ENCODE peak calls at places on chromosomes 16 and 17, in ten cellular contexts. O is A673, Q is endothelial cell, N is upper lobe of right lung, X is epithelial cell of esophagus, L is left lung, S is foreskin fibroblast, D is colonic mucosa, E is B cell, Y is AG09309. Z is an unnamed sample.

GRCh38 chr17:5485270-5486205 is at the start of gene DERL2:
- DNase-seq in E (no peak), N (no peak), S (no peak), L (no peak), X (peak), O (peak), Y (no peak), D (peak), Q (no peak), Z (no peak)

GRCh38 chr17:66006654-66007053 is 185.3 kb downstream of the CEP112 start:
- DNase-seq in N (no peak), D (no peak), S (no peak), Y (no peak), E (no peak), O (no peak), L (no peak), X (no peak), Q (no peak), Z (no peak)

GRCh38 chr17:78854508-78854907 is 13.9 kb upstream of the USP36 start:
- DNase-seq in L (no peak), X (no peak), D (no peak), N (no peak), Y (no peak), S (no peak), Q (no peak), E (no peak), O (no peak), Z (no peak)

GRCh38 chr17:35866356-35866950 is 2.2 kb downstream of the HEATR9 start:
- DNase-seq in Q (no peak), O (no peak), S (peak), D (no peak), N (no peak), Y (no peak), L (no peak), E (no peak), X (no peak), Z (no peak)

GRCh38 chr17:21373034-21373433 is 3.1 kb upstream of the KCNJ12 start:
- DNase-seq in E (no peak), S (no peak), N (no peak), L (no peak), Y (no peak), D (no peak), Q (no peak), X (no peak), O (no peak), Z (no peak)

GRCh38 chr16:89330177-89330856 is 112.8 kb downstream of the ZNF778 start:
- DNase-seq in S (no peak), O (no peak), N (peak), Q (peak), X (peak), L (peak), Y (no peak), E (no peak), D (no peak), Z (no peak)

GRCh38 chr17:58326609-58327341 is 1.8 kb downstream of the TSPOAP1 start:
- DNase-seq in Y (no peak), X (no peak), E (no peak), O (no peak), D (no peak), Q (no peak), N (peak), L (no peak), S (no peak), Z (no peak)

GRCh38 chr17:51052235-51052634 is 68.4 kb downstream of the SPAG9 start:
- DNase-seq in S (no peak), O (no peak), Q (no peak), L (no peak), N (no peak), E (no peak), X (no peak), Y (no peak), D (no peak), Z (no peak)

GRCh38 chr16:16884451-16884850 is 505.5 kb downstream of the NPIPA7 start:
- DNase-seq in Y (no peak), O (no peak), D (no peak), N (no peak), L (no peak), Q (no peak), S (no peak), X (no peak), E (no peak), Z (no peak)

GRCh38 chr16:69243479-69243878 is 56.5 kb downstream of the SNTB2 start:
- DNase-seq in L (no peak), O (peak), Y (no peak), N (no peak), X (no peak), E (no peak), Q (no peak), D (no peak), S (peak), Z (no peak)

GRCh38 chr16:85286970-85287814 is 174.9 kb upstream of the CIBAR2 start:
- DNase-seq in O (no peak), Q (no peak), E (no peak), D (no peak), S (peak), Y (no peak), L (no peak), N (no peak), X (no peak), Z (no peak)

GRCh38 chr17:48596000-48596734 is 2.6 kb upstream of the HOXB5 start:
- DNase-seq in N (no peak), S (no peak), Y (no peak), E (no peak), Q (no peak), X (no peak), D (no peak), O (no peak), L (no peak), Z (no peak)

GRCh38 chr17:77049440-77049839 is 91.3 kb upstream of the SEC14L1 start:
- DNase-seq in S (peak), N (no peak), E (no peak), Y (no peak), O (peak), D (no peak), X (peak), Q (no peak), L (no peak), Z (no peak)

GRCh38 chr17:62780273-62780672 is 27.8 kb downstream of the MARCHF10 start:
- DNase-seq in N (peak), S (no peak), O (no peak), Y (no peak), L (peak), X (peak), E (no peak), D (no peak), Q (no peak), Z (no peak)

GRCh38 chr17:45131616-45132301 is 556 bp downstream of the PLCD3 start:
- DNase-seq in L (no peak), N (peak), E (no peak), Y (no peak), D (peak), X (peak), Q (peak), S (peak), O (peak), Z (peak)

GRCh38 chr16:87333581-87334331 is 16.6 kb upstream of the C16orf95 start:
- DNase-seq in Y (no peak), E (no peak), D (no peak), N (no peak), Q (no peak), S (no peak), L (no peak), X (no peak), O (no peak), Z (no peak)

GRCh38 chr16:87336850-87337240 is 19.7 kb upstream of the C16orf95 start:
- DNase-seq in L (no peak), Q (no peak), E (no peak), D (no peak), Y (no peak), N (no peak), X (no peak), S (no peak), O (no peak), Z (no peak)

GRCh38 chr16:87334611-87335305 is 17.6 kb upstream of the C16orf95 start:
- DNase-seq in X (no peak), D (no peak), L (no peak), E (no peak), S (no peak), Y (no peak), Q (no peak), O (no peak), N (no peak), Z (no peak)

GRCh38 chr16:87335968-87336849 is 19.0 kb upstream of the C16orf95 start:
- DNase-seq in E (no peak), L (no peak), D (no peak), S (no peak), N (no peak), Q (no peak), O (no peak), X (no peak), Y (no peak), Z (no peak)

DNA sequence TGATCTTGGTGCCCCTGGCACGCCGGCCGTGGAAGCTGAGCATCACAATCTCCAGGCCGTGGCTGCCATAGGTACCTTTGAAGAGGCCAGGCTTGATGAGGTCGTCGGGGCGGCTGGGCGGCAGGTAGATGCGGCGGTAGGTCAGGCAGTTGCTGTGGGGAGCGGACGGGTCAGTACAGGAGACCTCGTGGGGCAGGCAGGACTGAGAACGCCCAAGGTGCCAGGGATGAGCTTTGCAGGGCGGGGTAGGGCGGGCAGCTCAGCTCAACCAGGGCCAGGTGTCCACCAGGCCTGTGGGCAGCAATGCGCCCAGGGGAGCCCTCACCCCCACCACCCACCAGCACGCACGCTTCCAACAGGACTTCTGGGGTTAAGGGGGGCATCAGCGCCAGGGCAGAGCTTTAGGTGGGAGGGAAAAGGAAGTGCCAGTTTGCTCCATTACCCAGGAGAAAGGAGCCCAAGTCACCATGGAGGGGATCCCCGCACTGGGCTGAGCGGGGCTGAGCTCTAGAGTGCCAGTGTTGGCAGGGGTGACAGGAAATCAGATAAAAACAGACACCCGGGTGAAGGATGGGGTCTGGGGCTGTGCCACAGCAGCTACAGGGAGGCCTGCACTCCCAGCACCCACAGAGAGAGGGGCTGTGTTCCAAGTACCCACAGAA is 18.2 kb upstream of the C16orf95 start:
- DNase-seq in S (no peak), E (no peak), Y (no peak), N (no peak), Q (no peak), O (no peak), X (no peak), L (no peak), D (no peak), Z (no peak)
- TF ChIP-seq CTCF in S (no peak), E (no peak), Y (no peak), N (no peak), Q (no peak), O (no peak), X (no peak), L (no peak), D (no peak), Z (no peak)

DNA sequence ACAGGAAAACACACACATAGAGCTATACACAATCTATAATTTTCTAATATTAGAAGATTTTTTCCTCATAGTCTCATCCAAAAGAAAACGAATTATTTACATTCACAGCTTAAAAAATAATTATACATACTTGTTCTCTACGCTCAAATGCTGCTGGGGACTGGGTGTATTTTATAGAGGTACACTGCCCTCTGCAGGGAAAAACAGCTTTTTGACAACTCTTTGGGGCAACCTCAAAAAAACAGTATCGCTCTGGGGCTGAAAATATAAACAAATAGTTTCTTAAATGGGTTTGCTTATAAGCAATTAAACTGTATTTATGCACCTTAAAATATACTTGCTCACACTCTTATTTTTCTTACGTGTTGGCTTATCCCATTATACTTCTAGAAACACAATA is 261.8 kb upstream of the PSMD7 start:
- DNase-seq in N (no peak), Y (no peak), S (peak), O (peak), E (no peak), Q (peak), X (peak), L (no peak), D (peak), Z (no peak)
- TF ChIP-seq CTCF in N (peak), Y (peak), S (peak), O (peak), E (no peak), Q (peak), X (peak), L (no peak), D (peak), Z (peak)

GRCh38 chr17:46773676-46774075 is 44.8 kb downstream of the WNT3 start:
- DNase-seq in Q (no peak), S (no peak), D (no peak), O (no peak), E (no peak), Y (no peak), L (no peak), N (no peak), X (no peak), Z (no peak)

GRCh38 chr17:46776298-46777005 is 42.0 kb downstream of the WNT3 start:
- DNase-seq in Q (no peak), D (no peak), X (no peak), E (no peak), N (no peak), Y (no peak), L (no peak), S (no peak), O (no peak), Z (no peak)

GRCh38 chr17:46772879-46773620 is 45.4 kb downstream of the WNT3 start:
- DNase-seq in E (no peak), S (no peak), O (no peak), N (no peak), Q (no peak), D (no peak), L (no peak), X (no peak), Y (no peak), Z (no peak)

GRCh38 chr17:46772013-46772878 is 46.2 kb downstream of the WNT3 start:
- DNase-seq in Q (no peak), D (peak), L (no peak), S (peak), O (peak), Y (no peak), N (peak), E (no peak), X (peak), Z (no peak)

DNA sequence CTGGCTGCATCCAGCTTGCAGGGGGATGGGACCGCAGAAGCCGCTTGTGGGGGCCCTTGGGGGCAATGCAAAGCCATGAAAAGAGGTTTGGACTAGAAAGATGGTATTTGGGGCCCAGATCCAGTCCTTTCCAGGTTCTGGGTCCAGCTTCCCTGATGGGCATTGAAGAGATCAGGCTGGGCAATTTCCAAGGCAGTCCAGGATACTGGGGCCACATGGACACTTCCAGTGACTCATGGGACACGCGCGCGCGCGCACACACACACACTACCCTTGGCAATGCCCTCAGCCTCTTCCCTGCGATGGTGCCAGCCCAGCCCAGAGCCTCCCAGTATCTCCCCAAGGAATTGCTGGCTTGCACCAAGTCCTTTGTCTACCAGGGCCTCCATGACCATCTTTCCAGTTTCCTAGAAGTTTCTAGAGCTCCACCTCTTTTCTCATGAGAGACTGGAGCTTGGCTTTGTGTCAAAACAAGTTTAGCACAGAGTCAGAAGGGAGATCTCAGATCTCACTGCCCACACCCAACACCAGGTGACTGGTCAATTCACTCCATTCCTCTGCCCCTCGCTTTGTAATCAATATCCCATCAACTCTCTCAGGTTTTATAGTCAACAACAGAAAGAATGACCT is 44.3 kb downstream of the WNT3 start:
- DNase-seq in O (no peak), Q (no peak), S (peak), Y (no peak), N (no peak), L (no peak), X (no peak), E (no peak), D (no peak), Z (no peak)
- TF ChIP-seq CTCF in O (no peak), Q (no peak), S (no peak), Y (no peak), N (no peak), L (no peak), X (no peak), E (no peak), D (no peak), Z (no peak)

DNA sequence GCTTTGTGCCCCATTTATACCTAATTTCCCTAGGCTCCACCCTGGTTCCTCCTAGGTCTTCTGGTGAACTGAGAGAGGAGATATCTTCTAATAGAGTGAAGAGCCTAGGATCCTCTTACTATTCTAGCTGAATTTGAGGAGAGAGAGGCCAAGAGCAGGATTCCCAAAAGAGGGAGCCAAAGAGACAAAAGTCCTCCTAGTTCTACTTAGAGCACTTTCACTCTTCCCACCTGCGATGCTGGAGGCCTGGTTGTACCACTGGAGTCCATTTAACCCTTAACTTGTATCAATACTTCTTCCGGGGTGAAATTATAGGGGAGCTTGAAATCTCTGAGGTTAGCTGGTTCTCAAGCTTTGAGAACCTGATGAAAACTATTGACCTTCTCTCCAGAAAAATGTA is 3.4 kb upstream of the SSH2 start:
- DNase-seq in X (peak), N (no peak), Q (no peak), L (no peak), Y (no peak), E (no peak), S (peak), D (no peak), O (peak), Z (no peak)
- TF ChIP-seq CTCF in X (peak), N (no peak), Q (no peak), L (no peak), Y (peak), E (no peak), S (peak), D (no peak), O (peak), Z (no peak)

GRCh38 chr17:36870618-36871002 is 66.7 kb upstream of the LHX1 start:
- DNase-seq in D (no peak), N (no peak), X (no peak), L (no peak), Y (no peak), Q (no peak), O (no peak), E (no peak), S (no peak), Z (no peak)

GRCh38 chr17:36869441-36869840 is 67.8 kb upstream of the LHX1 start:
- DNase-seq in X (no peak), E (no peak), Q (no peak), Y (no peak), S (no peak), O (no peak), D (no peak), N (no peak), L (no peak), Z (no peak)

GRCh38 chr17:36867716-36868115 is 69.6 kb upstream of the LHX1 start:
- DNase-seq in S (no peak), Q (no peak), D (no peak), L (no peak), Y (no peak), N (no peak), O (no peak), E (no peak), X (no peak), Z (no peak)

GRCh38 chr17:36864827-36865320 is 72.4 kb upstream of the LHX1 start:
- DNase-seq in S (no peak), Y (no peak), Q (no peak), L (no peak), E (no peak), D (no peak), N (no peak), X (no peak), O (no peak), Z (no peak)

DNA sequence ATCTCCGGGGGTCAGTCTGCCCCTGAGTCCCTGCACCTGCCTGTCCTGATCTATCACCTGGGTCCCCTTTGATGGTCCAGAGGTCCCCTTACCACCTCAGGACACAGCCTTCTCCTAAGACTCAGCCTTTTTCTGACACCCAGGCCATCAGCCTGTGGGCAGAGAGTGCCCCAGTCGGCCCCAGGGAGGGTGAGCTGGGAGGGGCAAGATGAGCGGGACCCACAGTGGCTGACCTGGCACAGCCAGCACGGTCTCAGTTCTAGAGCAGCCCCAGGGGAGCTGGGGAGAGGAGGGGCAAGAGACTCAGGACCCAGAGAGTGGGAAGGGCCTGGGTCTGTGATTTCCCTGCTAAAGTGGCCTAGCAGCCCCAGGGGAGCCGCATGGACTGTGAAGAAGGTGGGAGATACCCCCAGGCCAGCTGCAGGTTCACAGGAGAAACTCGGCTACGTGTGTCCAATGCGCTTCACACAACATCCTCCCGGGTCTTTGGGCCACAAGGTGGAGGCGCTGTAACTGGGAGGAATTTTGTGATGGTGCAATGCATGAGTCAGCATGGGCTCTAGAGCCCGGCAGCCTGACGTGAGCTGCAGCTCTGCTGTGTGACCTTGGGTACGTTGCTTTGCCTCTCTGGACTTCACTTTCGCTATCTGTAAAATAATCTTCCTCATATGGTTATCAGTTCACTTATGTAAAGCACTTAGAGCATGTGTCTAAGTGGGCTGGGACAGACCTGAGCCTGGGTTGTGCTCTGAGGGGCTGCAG is 67.2 kb upstream of the LHX1 start:
- DNase-seq in Q (no peak), L (no peak), N (no peak), S (peak), X (peak), D (no peak), Y (no peak), E (no peak), O (no peak), Z (no peak)
- TF ChIP-seq CTCF in Q (no peak), L (no peak), N (no peak), S (no peak), X (peak), D (no peak), Y (no peak), E (no peak), O (no peak), Z (no peak)

GRCh38 chr16:4477966-4478365 is 1.8 kb downstream of the HMOX2 start:
- DNase-seq in Q (peak), E (no peak), D (no peak), N (no peak), X (peak), L (no peak), Y (no peak), O (no peak), S (peak), Z (no peak)
- TF ChIP-seq CTCF in Q (no peak), E (no peak), D (no peak), N (peak), X (peak), L (no peak), Y (peak), O (peak), S (peak), Z (peak)

GRCh38 chr16:49757744-49758069 is 98.2 kb downstream of the ZNF423 start:
- DNase-seq in E (no peak), X (no peak), N (no peak), Y (no peak), O (no peak), D (no peak), S (no peak), L (no peak), Q (no peak), Z (no peak)

GRCh38 chr16:49756971-49757743 is 98.8 kb downstream of the ZNF423 start:
- DNase-seq in X (no peak), Q (no peak), N (no peak), S (no peak), Y (no peak), O (peak), E (no peak), D (no peak), L (no peak), Z (no peak)

GRCh38 chr16:49754495-49755290 is 101.2 kb downstream of the ZNF423 start:
- DNase-seq in S (peak), D (peak), E (no peak), N (no peak), X (no peak), L (no peak), Q (peak), Y (no peak), O (peak), Z (no peak)

GRCh38 chr16:49755716-49756115 is 100.2 kb downstream of the ZNF423 start:
- DNase-seq in X (no peak), L (no peak), S (no peak), E (no peak), Q (no peak), N (no peak), O (no peak), D (no peak), Y (no peak), Z (no peak)

GRCh38 chr16:49755291-49755611 is 100.7 kb downstream of the ZNF423 start:
- DNase-seq in Q (peak), E (no peak), O (peak), Y (peak), L (no peak), N (no peak), S (peak), X (no peak), D (peak), Z (no peak)
- TF ChIP-seq CTCF in Q (peak), E (no peak), O (peak), Y (peak), L (peak), N (peak), S (peak), X (no peak), D (peak), Z (peak)

Z was measured in progenitor cell of endocrine pancreas.